ENCODE peak calls at places on chromosomes 12 and 14, in six cellular contexts. G is NCI-H82, Q is caudate nucleus, Y is GM04503, O is EL, I is hippocampal formation. N is an unnamed sample.

GRCh38 chr14:67487937-67488893 is at the start of gene TMEM229B:
- DNase-seq in G (no peak), Q (no peak), Y (no peak), O (peak; percentile 25), I (peak; percentile 32), N (no peak)

GRCh38 chr12:52926596-52927241 is 21.8 kb upstream of the KRT8 start:
- DNase-seq in G (no peak), Q (no peak), Y (no peak), O (no peak), I (no peak), N (no peak)

GRCh38 chr14:23379331-23380196 is 2.7 kb downstream of the CMTM5 start:
- DNase-seq in G (peak; percentile 98), Q (no peak), Y (no peak), O (peak; percentile 28), I (peak; percentile 42), N (peak; percentile 12)

GRCh38 chr12:6361834-6362233 is 13.5 kb downstream of the SCNN1A start:
- DNase-seq in G (no peak), Q (no peak), Y (no peak), O (peak; percentile 16), I (no peak), N (peak; percentile 46)

GRCh38 chr12:132669166-132669879 is 17.8 kb downstream of the POLE start:
- DNase-seq in G (no peak), Q (no peak), Y (no peak), O (no peak), I (no peak), N (no peak)

GRCh38 chr14:34137001-34137400 is 186.1 kb upstream of the EGLN3 start:
- DNase-seq in G (no peak), Q (no peak), Y (no peak), O (no peak), I (no peak), N (no peak)

GRCh38 chr12:104865080-104865479 is 93.0 kb downstream of the SLC41A2 start:
- DNase-seq in G (no peak), Q (no peak), Y (no peak), O (no peak), I (no peak), N (no peak)

GRCh38 chr12:117360551-117361311 is 695 bp downstream of the NOS1 start:
- DNase-seq in G (no peak), Q (no peak), Y (no peak), O (no peak), I (no peak), N (no peak)

GRCh38 chr12:102478416-102479098 is 1.8 kb downstream of the IGF1 start:
- DNase-seq in G (no peak), Q (no peak), Y (no peak), O (no peak), I (no peak), N (no peak)

GRCh38 chr14:68637106-68638021 is 155.5 kb downstream of the ZFP36L1 start:
- DNase-seq in G (no peak), Q (no peak), Y (peak; percentile 53), O (peak; percentile 23), I (peak; percentile 34), N (peak; percentile 28)

GRCh38 chr12:105278043-105278697 is 42.2 kb upstream of the APPL2 start:
- DNase-seq in G (no peak), Q (no peak), Y (no peak), O (peak; percentile 35), I (no peak), N (peak; percentile 36)

GRCh38 chr12:113837059-113837458 is 129.1 kb downstream of the RBM19 start:
- DNase-seq in G (no peak), Q (no peak), Y (peak; percentile 5), O (no peak), I (no peak), N (peak; percentile 24)

GRCh38 chr12:78580296-78580695 is 284.3 kb upstream of the SYT1 start:
- DNase-seq in G (no peak), Q (no peak), Y (no peak), O (no peak), I (no peak), N (no peak)

GRCh38 chr12:6420364-6420763 is 24.4 kb upstream of the CD27 start:
- DNase-seq in G (no peak), Q (no peak), Y (no peak), O (no peak), I (no peak), N (no peak)

GRCh38 chr12:1845886-1846285 is 25.5 kb downstream of the LRTM2 start:
- DNase-seq in G (no peak), Q (no peak), Y (no peak), O (no peak), I (no peak), N (no peak)

GRCh38 chr12:3613641-3614180 is 122.7 kb downstream of the PRMT8 start:
- DNase-seq in G (no peak), Q (no peak), Y (no peak), O (no peak), I (no peak), N (no peak)

GRCh38 chr12:16121953-16122352 is 155.5 kb downstream of the SLC15A5 start:
- DNase-seq in G (peak; percentile 11), Q (no peak), Y (no peak), O (no peak), I (no peak), N (no peak)

GRCh38 chr14:23339506-23340268 is 13.0 kb downstream of the SLC22A17 start:
- DNase-seq in G (no peak), Q (no peak), Y (no peak), O (no peak), I (no peak), N (no peak)

GRCh38 chr14:104383088-104383805 is 196.3 kb upstream of the C14orf180 start:
- DNase-seq in G (peak; percentile 79), Q (no peak), Y (no peak), O (no peak), I (no peak), N (no peak)

GRCh38 chr12:120077260-120077659 is 39.3 kb downstream of the RAB35 start:
- DNase-seq in G (no peak), Q (no peak), Y (no peak), O (no peak), I (no peak), N (no peak)

GRCh38 chr14:34331728-34332623 is 130.1 kb downstream of the SPTSSA start:
- DNase-seq in G (peak; percentile 80), Q (peak; percentile 38), Y (no peak), O (peak; percentile 55), I (peak; percentile 27), N (peak; percentile 85)

GRCh38 chr12:14399871-14400270 is 34.4 kb downstream of the ATF7IP start:
- DNase-seq in G (no peak), Q (no peak), Y (no peak), O (peak; percentile 81), I (no peak), N (peak; percentile 67)

GRCh38 chr12:79686171-79686570 is 4.6 kb downstream of the PAWR start:
- DNase-seq in G (no peak), Q (no peak), Y (no peak), O (no peak), I (no peak), N (no peak)

GRCh38 chr12:107845226-107845979 is 70.9 kb downstream of the ASCL4 start:
- DNase-seq in G (no peak), Q (no peak), Y (no peak), O (no peak), I (no peak), N (no peak)

GRCh38 chr12:31506907-31507306 is 84.0 kb downstream of the DENND5B start:
- DNase-seq in G (no peak), Q (no peak), Y (no peak), O (peak; percentile 67), I (no peak), N (peak; percentile 92)

GRCh38 chr12:65443038-65443437 is 164.6 kb downstream of the MSRB3 start:
- DNase-seq in G (peak; percentile 71), Q (no peak), Y (peak; percentile 38), O (peak; percentile 50), I (no peak), N (no peak)

GRCh38 chr12:14756331-14757143 is 46.7 kb downstream of the WBP11 start:
- DNase-seq in G (peak; percentile 33), Q (no peak), Y (no peak), O (no peak), I (no peak), N (peak; percentile 44)

GRCh38 chr14:22386924-22387775 is 201.9 kb downstream of the DAD1 start:
- DNase-seq in G (peak; percentile 85), Q (no peak), Y (no peak), O (peak; percentile 72), I (peak; percentile 61), N (peak; percentile 48)

N was measured in amniotic epithelial cell.